ENCODE peak calls at places on chromosomes 1 and 21, in four cellular contexts. L is cardiac fibroblast, Q is lower leg skin, P is stomach. A is an unnamed sample.

GRCh38 chr1:33390550-33390949 is 40.3 kb downstream of the PHC2 start:
- DNase-seq in P (no peak), L (peak), Q (no peak), A (no peak)

GRCh38 chr1:21570528-21570875 is 61.3 kb downstream of the ALPL start:
- DNase-seq in Q (no peak), L (no peak), P (no peak), A (no peak)

GRCh38 chr21:31726407-31726806 is 5.5 kb downstream of the SCAF4 start:
- DNase-seq in Q (no peak), P (no peak), L (no peak), A (no peak)

GRCh38 chr1:23337869-23338268 is 6.2 kb downstream of the HNRNPR start:
- DNase-seq in Q (no peak), P (no peak), L (peak), A (no peak)

GRCh38 chr1:33429846-33430750 is 797 bp downstream of the PHC2 start:
- DNase-seq in L (peak), Q (peak), P (peak), A (peak)

GRCh38 chr1:94805912-94806311 is 14.2 kb upstream of the SLC44A3 start:
- DNase-seq in L (peak), P (peak), Q (no peak), A (peak)

GRCh38 chr1:222975472-222976122 is 160.8 kb downstream of the DISP1 start:
- DNase-seq in L (peak), Q (no peak), P (no peak), A (no peak)

GRCh38 chr21:34364921-34365320 is 1.1 kb downstream of the KCNE2 start:
- DNase-seq in Q (no peak), P (no peak), L (no peak), A (no peak)

GRCh38 chr1:178942285-178943218 is 71.7 kb upstream of the ANGPTL1 start:
- DNase-seq in L (peak), P (no peak), Q (peak), A (no peak)

GRCh38 chr1:156055649-156056048 is 1.1 kb downstream of the LAMTOR2 start:
- DNase-seq in P (no peak), Q (no peak), L (no peak), A (no peak)

GRCh38 chr1:66943361-66943969 is 18.7 kb downstream of the MIER1 start:
- DNase-seq in Q (no peak), P (no peak), L (no peak), A (no peak)

GRCh38 chr1:231139125-231139649 is 22.7 kb upstream of the TRIM67 start:
- DNase-seq in Q (no peak), L (peak), P (no peak), A (no peak)

GRCh38 chr1:23394664-23395063 is 25.0 kb upstream of the ZNF436 start:
- DNase-seq in Q (peak), L (peak), P (peak), A (no peak)

GRCh38 chr1:56095924-56096655 is 483.3 kb downstream of the PLPP3 start:
- DNase-seq in Q (peak), L (peak), P (no peak), A (peak)

GRCh38 chr1:246355421-246356230 is 151.5 kb downstream of the SMYD3 start:
- DNase-seq in Q (no peak), P (no peak), L (no peak), A (no peak)

GRCh38 chr21:42406201-42406601 is 2.5 kb downstream of the UBASH3A start:
- DNase-seq in P (no peak), Q (no peak), L (no peak), A (no peak)

GRCh38 chr1:44240802-44241671 is 27.8 kb downstream of the DMAP1 start:
- DNase-seq in Q (no peak), P (no peak), L (no peak), A (no peak)

GRCh38 chr1:210739627-210740026 is 394.3 kb downstream of the KCNH1 start:
- DNase-seq in P (no peak), Q (no peak), L (no peak), A (no peak)

GRCh38 chr1:66276229-66276628 is 257.7 kb upstream of the SGIP1 start:
- DNase-seq in P (no peak), L (no peak), Q (no peak), A (no peak)

GRCh38 chr1:160006312-160006940 is 25.4 kb downstream of the PIGM start:
- DNase-seq in L (peak), P (peak), Q (no peak), A (peak)

GRCh38 chr1:224640587-224640986 is 24.5 kb downstream of the CNIH3 start:
- DNase-seq in Q (no peak), L (no peak), P (no peak), A (no peak)

GRCh38 chr1:226476657-226477319 is 68.9 kb upstream of the PARP1 start:
- DNase-seq in P (no peak), L (no peak), Q (peak), A (no peak)

GRCh38 chr1:218942421-218942820 is 231.3 kb upstream of the LYPLAL1 start:
- DNase-seq in Q (no peak), P (no peak), L (peak), A (no peak)

GRCh38 chr1:14924012-14924452 is 229.5 kb upstream of the TMEM51 start:
- DNase-seq in L (peak), P (peak), Q (peak), A (peak)

GRCh38 chr1:39960461-39960958 is 5.6 kb downstream of the MFSD2A start:
- DNase-seq in Q (peak), L (no peak), P (peak), A (no peak)

A was measured in G401.